ENCODE peak calls at places on chromosomes 1 and 21, in seven cellular contexts. One of them, this sample, is unnamed.

GRCh38 chr1:185646202-185646683 is 87.9 kb upstream of the HMCN1 start:
- DNase-seq in Calu3: peak
- DNase-seq in DND-41: no peak
- DNase-seq in GM12864: no peak
- DNase-seq in AG04450: peak
- DNase-seq in body of pancreas: peak
- DNase-seq in endothelial cell: peak
- DNase-seq in this sample: no peak

GRCh38 chr1:118077331-118078055 is 107.5 kb downstream of the SPAG17 start:
- DNase-seq in GM12864: no peak
- DNase-seq in AG04450: peak
- DNase-seq in body of pancreas: peak
- DNase-seq in endothelial cell: peak
- DNase-seq in DND-41: no peak
- DNase-seq in Calu3: peak
- DNase-seq in this sample: no peak

GRCh38 chr1:26285366-26286063 is 5.6 kb downstream of the SH3BGRL3 start:
- DNase-seq in endothelial cell: peak
- DNase-seq in body of pancreas: no peak
- DNase-seq in DND-41: peak
- DNase-seq in AG04450: no peak
- DNase-seq in GM12864: no peak
- DNase-seq in Calu3: peak
- DNase-seq in this sample: peak

GRCh38 chr1:107782192-107782845 is 182.7 kb downstream of the VAV3 start:
- DNase-seq in AG04450: peak
- DNase-seq in Calu3: peak
- DNase-seq in DND-41: peak
- DNase-seq in endothelial cell: peak
- DNase-seq in GM12864: peak
- DNase-seq in body of pancreas: peak
- DNase-seq in this sample: no peak

GRCh38 chr1:53560572-53561487 is 101.6 kb downstream of the DMRTB1 start:
- DNase-seq in body of pancreas: no peak
- DNase-seq in GM12864: no peak
- DNase-seq in DND-41: no peak
- DNase-seq in endothelial cell: no peak
- DNase-seq in Calu3: no peak
- DNase-seq in AG04450: no peak
- DNase-seq in this sample: no peak

GRCh38 chr21:44301093-44301492 is 1.2 kb downstream of the PFKL start:
- DNase-seq in GM12864: no peak
- DNase-seq in body of pancreas: no peak
- DNase-seq in endothelial cell: no peak
- DNase-seq in Calu3: no peak
- DNase-seq in DND-41: no peak
- DNase-seq in AG04450: no peak
- DNase-seq in this sample: no peak

GRCh38 chr1:230877139-230877923 is 9.0 kb upstream of the C1orf198 start:
- DNase-seq in endothelial cell: no peak
- DNase-seq in body of pancreas: no peak
- DNase-seq in DND-41: no peak
- DNase-seq in GM12864: no peak
- DNase-seq in AG04450: peak
- DNase-seq in Calu3: no peak
- DNase-seq in this sample: no peak

GRCh38 chr1:178664278-178664677 is 60.8 kb upstream of the RALGPS2 start:
- DNase-seq in AG04450: no peak
- DNase-seq in DND-41: no peak
- DNase-seq in endothelial cell: no peak
- DNase-seq in GM12864: peak
- DNase-seq in body of pancreas: no peak
- DNase-seq in Calu3: no peak
- DNase-seq in this sample: peak

GRCh38 chr1:8943516-8943896 is 2.2 kb upstream of the CA6 start:
- DNase-seq in GM12864: no peak
- DNase-seq in AG04450: no peak
- DNase-seq in Calu3: no peak
- DNase-seq in endothelial cell: peak
- DNase-seq in DND-41: peak
- DNase-seq in body of pancreas: no peak
- DNase-seq in this sample: no peak

GRCh38 chr21:31382060-31382459 is 38.0 kb upstream of the TIAM1 start:
- DNase-seq in Calu3: no peak
- DNase-seq in AG04450: no peak
- DNase-seq in body of pancreas: no peak
- DNase-seq in endothelial cell: no peak
- DNase-seq in GM12864: no peak
- DNase-seq in DND-41: no peak
- DNase-seq in this sample: no peak

GRCh38 chr1:32817815-32818786 is 648 bp downstream of the S100PBP start:
- DNase-seq in body of pancreas: peak
- DNase-seq in AG04450: no peak
- DNase-seq in DND-41: peak
- DNase-seq in Calu3: peak
- DNase-seq in GM12864: no peak
- DNase-seq in endothelial cell: peak
- DNase-seq in this sample: no peak

GRCh38 chr1:9020325-9020724 is 5.9 kb downstream of the SLC2A7 start:
- DNase-seq in DND-41: no peak
- DNase-seq in body of pancreas: no peak
- DNase-seq in GM12864: no peak
- DNase-seq in AG04450: no peak
- DNase-seq in Calu3: no peak
- DNase-seq in endothelial cell: no peak
- DNase-seq in this sample: no peak

GRCh38 chr1:204429746-204430145 is 18.1 kb upstream of the PPP1R15B start:
- DNase-seq in DND-41: no peak
- DNase-seq in body of pancreas: no peak
- DNase-seq in Calu3: no peak
- DNase-seq in AG04450: no peak
- DNase-seq in GM12864: no peak
- DNase-seq in endothelial cell: no peak
- DNase-seq in this sample: no peak

GRCh38 chr1:36287595-36287994 is 18.6 kb upstream of the SH3D21 start:
- DNase-seq in AG04450: no peak
- DNase-seq in DND-41: no peak
- DNase-seq in Calu3: no peak
- DNase-seq in endothelial cell: no peak
- DNase-seq in GM12864: no peak
- DNase-seq in body of pancreas: no peak
- DNase-seq in this sample: no peak

GRCh38 chr1:36286802-36287201 is 19.4 kb upstream of the SH3D21 start:
- DNase-seq in endothelial cell: no peak
- DNase-seq in AG04450: no peak
- DNase-seq in DND-41: no peak
- DNase-seq in GM12864: no peak
- DNase-seq in body of pancreas: no peak
- DNase-seq in Calu3: no peak
- DNase-seq in this sample: no peak

GRCh38 chr1:36284061-36284460 is 22.1 kb upstream of the SH3D21 start:
- DNase-seq in GM12864: no peak
- DNase-seq in Calu3: no peak
- DNase-seq in endothelial cell: no peak
- DNase-seq in body of pancreas: no peak
- DNase-seq in AG04450: no peak
- DNase-seq in DND-41: no peak
- DNase-seq in this sample: no peak

GRCh38 chr1:36284517-36284916 is 21.7 kb upstream of the SH3D21 start:
- DNase-seq in body of pancreas: no peak
- DNase-seq in Calu3: no peak
- DNase-seq in DND-41: no peak
- DNase-seq in AG04450: no peak
- DNase-seq in endothelial cell: no peak
- DNase-seq in GM12864: no peak
- DNase-seq in this sample: no peak

GRCh38 chr1:36285450-36286101 is 20.6 kb upstream of the SH3D21 start:
- DNase-seq in Calu3: peak
- DNase-seq in endothelial cell: peak
- DNase-seq in DND-41: peak
- DNase-seq in AG04450: peak
- DNase-seq in GM12864: peak
- DNase-seq in body of pancreas: peak
- DNase-seq in this sample: peak
- TF ChIP-seq CTCF in Calu3: peak
- TF ChIP-seq CTCF in endothelial cell: peak
- TF ChIP-seq CTCF in DND-41: peak
- TF ChIP-seq CTCF in AG04450: peak
- TF ChIP-seq CTCF in GM12864: peak
- TF ChIP-seq CTCF in body of pancreas: peak
- TF ChIP-seq CTCF in this sample: peak

DNA sequence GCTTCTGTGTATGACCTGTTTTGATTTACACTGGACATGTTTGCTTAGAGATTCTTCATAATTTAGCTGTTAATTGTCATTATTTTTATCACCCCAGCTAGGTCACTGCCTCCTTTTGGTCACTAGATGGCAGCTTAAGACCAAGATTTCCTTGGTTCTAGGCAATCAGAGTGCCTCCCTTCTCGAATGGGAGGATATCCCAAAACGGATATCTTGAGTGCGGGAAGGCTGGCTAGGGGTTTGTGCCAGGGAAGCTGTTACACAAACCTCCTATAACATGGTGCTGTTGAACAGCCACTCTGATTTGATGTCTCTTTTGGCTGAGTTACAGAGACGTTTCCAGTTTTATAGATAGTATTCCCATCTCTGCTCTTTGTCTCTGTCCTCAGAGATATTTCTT is 283.5 kb downstream of the S1PR1 start:
- DNase-seq in DND-41: peak
- DNase-seq in AG04450: no peak
- DNase-seq in GM12864: peak
- DNase-seq in body of pancreas: peak
- DNase-seq in Calu3: peak
- DNase-seq in endothelial cell: peak
- DNase-seq in this sample: peak
- TF ChIP-seq CTCF in DND-41: peak
- TF ChIP-seq CTCF in AG04450: peak
- TF ChIP-seq CTCF in GM12864: peak
- TF ChIP-seq CTCF in body of pancreas: peak
- TF ChIP-seq CTCF in Calu3: peak
- TF ChIP-seq CTCF in endothelial cell: peak
- TF ChIP-seq CTCF in this sample: peak

DNA sequence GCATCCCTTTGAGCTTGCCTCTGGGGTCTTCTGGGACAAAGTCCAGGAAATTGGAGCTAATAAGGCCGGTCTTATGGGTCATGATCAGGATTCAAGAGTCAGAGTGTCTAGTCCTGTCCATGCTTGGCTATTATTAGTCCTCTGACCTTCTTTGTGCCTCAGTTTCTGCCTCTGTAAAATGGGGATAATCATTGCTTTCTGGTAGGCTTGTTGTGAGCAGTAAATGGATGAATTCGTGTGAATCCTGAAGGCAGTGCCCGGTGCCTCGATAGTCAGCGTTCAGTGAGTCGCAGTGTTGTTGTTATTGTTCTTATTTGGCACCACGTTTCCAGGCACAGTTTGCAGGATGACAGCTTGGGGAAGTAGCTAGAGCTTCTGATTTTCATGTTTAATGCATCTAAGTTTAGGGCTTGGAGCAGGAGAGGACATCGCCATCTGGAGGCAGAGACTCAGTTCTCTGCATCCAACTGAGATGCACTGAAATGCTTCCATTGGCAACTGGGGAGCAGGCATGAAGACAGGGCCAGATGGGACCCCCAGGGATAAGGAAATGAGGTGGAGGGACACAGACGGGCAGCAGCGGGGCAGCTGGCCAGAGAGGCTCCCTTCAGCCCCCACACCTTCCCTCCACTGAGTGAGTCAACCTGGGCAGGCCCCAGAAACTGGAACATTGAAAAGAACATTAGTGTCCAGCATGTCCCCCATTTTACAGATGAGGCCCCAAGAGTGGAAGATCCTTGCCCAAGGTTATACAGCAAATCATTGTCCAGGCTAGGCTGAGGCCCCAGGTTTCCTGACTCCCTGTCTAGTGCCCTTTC is 160.3 kb downstream of the PTPRU start:
- DNase-seq in body of pancreas: no peak
- DNase-seq in DND-41: no peak
- DNase-seq in AG04450: no peak
- DNase-seq in endothelial cell: no peak
- DNase-seq in GM12864: no peak
- DNase-seq in Calu3: no peak
- DNase-seq in this sample: no peak
- TF ChIP-seq CTCF in body of pancreas: no peak
- TF ChIP-seq CTCF in DND-41: peak
- TF ChIP-seq CTCF in AG04450: peak
- TF ChIP-seq CTCF in endothelial cell: no peak
- TF ChIP-seq CTCF in GM12864: no peak
- TF ChIP-seq CTCF in Calu3: no peak
- TF ChIP-seq CTCF in this sample: no peak

GRCh38 chr1:109730666-109731065 is 10.2 kb downstream of the GSTM3 start:
- DNase-seq in AG04450: no peak
- DNase-seq in body of pancreas: no peak
- DNase-seq in GM12864: no peak
- DNase-seq in Calu3: no peak
- DNase-seq in endothelial cell: no peak
- DNase-seq in DND-41: no peak
- DNase-seq in this sample: no peak

GRCh38 chr1:109726728-109727127 is 14.1 kb downstream of the GSTM3 start:
- DNase-seq in endothelial cell: no peak
- DNase-seq in GM12864: no peak
- DNase-seq in body of pancreas: no peak
- DNase-seq in Calu3: no peak
- DNase-seq in DND-41: no peak
- DNase-seq in AG04450: no peak
- DNase-seq in this sample: no peak

GRCh38 chr1:109726007-109726406 is 14.0 kb downstream of the GSTM5 start:
- DNase-seq in body of pancreas: no peak
- DNase-seq in DND-41: no peak
- DNase-seq in AG04450: no peak
- DNase-seq in Calu3: no peak
- DNase-seq in GM12864: no peak
- DNase-seq in endothelial cell: no peak
- DNase-seq in this sample: no peak

GRCh38 chr1:109725510-109725909 is 13.5 kb downstream of the GSTM5 start:
- DNase-seq in endothelial cell: no peak
- DNase-seq in DND-41: no peak
- DNase-seq in GM12864: no peak
- DNase-seq in Calu3: no peak
- DNase-seq in body of pancreas: no peak
- DNase-seq in AG04450: no peak
- DNase-seq in this sample: no peak

GRCh38 chr1:109728870-109729269 is 12.0 kb downstream of the GSTM3 start:
- DNase-seq in AG04450: no peak
- DNase-seq in body of pancreas: no peak
- DNase-seq in Calu3: no peak
- DNase-seq in endothelial cell: no peak
- DNase-seq in GM12864: no peak
- DNase-seq in DND-41: no peak
- DNase-seq in this sample: no peak
- TF ChIP-seq CTCF in AG04450: no peak
- TF ChIP-seq CTCF in body of pancreas: no peak
- TF ChIP-seq CTCF in Calu3: no peak
- TF ChIP-seq CTCF in endothelial cell: no peak
- TF ChIP-seq CTCF in GM12864: no peak
- TF ChIP-seq CTCF in DND-41: no peak
- TF ChIP-seq CTCF in this sample: no peak

DNA sequence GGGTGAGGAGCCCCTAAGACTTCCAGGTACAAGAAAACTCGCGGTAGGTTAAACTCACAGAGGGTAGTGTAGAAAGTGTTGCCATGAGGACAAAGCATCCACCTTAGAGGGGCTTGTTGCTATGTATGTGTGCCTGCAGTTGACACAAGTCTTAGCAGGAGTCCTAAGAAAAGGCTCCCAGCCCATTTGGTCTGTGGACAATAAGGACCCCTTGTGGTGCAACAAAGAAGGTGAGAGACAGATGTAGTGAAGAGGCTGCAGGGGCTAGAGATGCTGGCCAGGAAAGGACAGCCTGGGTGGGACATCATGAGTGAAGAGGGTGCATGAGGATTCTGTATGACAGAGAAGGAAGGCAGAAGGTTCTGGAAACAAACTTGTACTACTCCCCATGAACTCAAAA is 36.3 kb upstream of the IL10 start:
- DNase-seq in GM12864: no peak
- DNase-seq in endothelial cell: peak
- DNase-seq in AG04450: no peak
- DNase-seq in Calu3: peak
- DNase-seq in body of pancreas: no peak
- DNase-seq in DND-41: peak
- DNase-seq in this sample: no peak
- TF ChIP-seq CTCF in GM12864: peak
- TF ChIP-seq CTCF in endothelial cell: no peak
- TF ChIP-seq CTCF in AG04450: peak
- TF ChIP-seq CTCF in Calu3: no peak
- TF ChIP-seq CTCF in body of pancreas: no peak
- TF ChIP-seq CTCF in DND-41: peak
- TF ChIP-seq CTCF in this sample: peak

This sample was measured in GM13977.